ENCODE peak calls at places on chromosomes 13 and 19, in four cellular contexts. U is OCI-LY7, Q is GM23338, P is K562. C is an unnamed sample. For H3K79me2, the result is how much of the 10 kb centered on the place peaks cover.

GRCh38 chr19:41541990-41542584 is 33.9 kb upstream of the CEACAM21 start:
- DNase-seq in U (peak), Q (peak), P (peak), C (no peak)

GRCh38 chr19:48844472-48844871 is 8.2 kb upstream of the HSD17B14 start:
- DNase-seq in U (no peak), Q (peak), P (peak), C (no peak)

GRCh38 chr19:47499863-47500830 is 14.7 kb downstream of the NAPA start:
- DNase-seq in U (no peak), Q (peak), P (no peak), C (no peak)

GRCh38 chr19:15684828-15685227 is 11.9 kb downstream of the CYP4F12 start:
- DNase-seq in U (no peak), Q (no peak), P (peak), C (no peak)

GRCh38 chr13:24670927-24671326 is 9.3 kb upstream of the ATP12A start:
- DNase-seq in U (peak), Q (peak), P (peak), C (no peak)

GRCh38 chr13:67515895-67516294 is 285.8 kb upstream of the PCDH9 start:
- DNase-seq in U (no peak), Q (no peak), P (no peak), C (no peak)

GRCh38 chr13:32334676-32335075 is 19.4 kb downstream of the BRCA2 start:
- DNase-seq in U (no peak), Q (no peak), P (no peak), C (no peak)

GRCh38 chr13:110397445-110397844 is 90.4 kb downstream of the COL4A2 start:
- DNase-seq in U (no peak), Q (no peak), P (no peak), C (no peak)

GRCh38 chr19:15091918-15092753 is 10.1 kb downstream of the OR1I1 start:
- DNase-seq in U (peak), Q (peak), P (peak), C (no peak)

GRCh38 chr19:52094526-52094925 is 1.0 kb downstream of the ZNF841 start:
- DNase-seq in U (no peak), Q (no peak), P (no peak), C (no peak)

GRCh38 chr13:48595330-48596127 is 58.2 kb upstream of the CYSLTR2 start:
- DNase-seq in U (peak), Q (peak), P (peak), C (no peak)

GRCh38 chr13:48493076-48493765 is 39.7 kb downstream of the RCBTB2 start:
- DNase-seq in U (peak), Q (no peak), P (no peak), C (no peak)

GRCh38 chr19:40684280-40684679 is 6.2 kb downstream of the NUMBL start:
- DNase-seq in U (no peak), Q (no peak), P (no peak), C (no peak)

GRCh38 chr13:51502206-51502651 is 49.4 kb upstream of the INTS6 start:
- DNase-seq in U (no peak), Q (no peak), P (no peak), C (no peak)

GRCh38 chr13:99434258-99434788 is 66.9 kb upstream of the TM9SF2 start:
- DNase-seq in U (no peak), Q (peak), P (peak), C (no peak)

GRCh38 chr19:45800009-45800553 is 7.4 kb upstream of the DMWD start:
- DNase-seq in U (no peak), Q (no peak), P (no peak), C (no peak)

GRCh38 chr13:91087276-91087675 is 260.2 kb upstream of the MIR17HG start:
- DNase-seq in U (no peak), Q (no peak), P (no peak), C (no peak)

GRCh38 chr13:46516624-46517318 is 36.2 kb upstream of the LRCH1 start:
- DNase-seq in U (no peak), Q (peak), P (no peak), C (no peak)

GRCh38 chr13:89150362-89150761 is 1479.2 kb downstream of the SLITRK5 start:
- DNase-seq in U (no peak), Q (no peak), P (no peak), C (no peak)

GRCh38 chr19:32287811-32288227 is 57.6 kb upstream of the ZNF507 start:
- DNase-seq in U (peak), Q (peak), P (peak), C (no peak)

GRCh38 chr19:56217039-56217949 is 15.2 kb downstream of the ZSCAN5C start:
- DNase-seq in U (no peak), Q (peak), P (no peak), C (peak)

GRCh38 chr13:42272115-42272756 is at the start of gene AKAP11:
- DNase-seq in U (peak), Q (peak), P (no peak), C (no peak)

GRCh38 chr19:5826531-5827341 is 12.8 kb downstream of the FUT6 start:
- DNase-seq in U (peak), Q (peak), P (no peak), C (no peak)

GRCh38 chr19:16342002-16342715 is 17.5 kb downstream of the KLF2 start:
- DNase-seq in U (peak), Q (no peak), P (no peak), C (no peak)

GRCh38 chr13:28705734-28706133 is 13.0 kb downstream of the SLC46A3 start:
- DNase-seq in U (no peak), Q (no peak), P (no peak), C (no peak)

GRCh38 chr19:584240-585001 is 5.3 kb upstream of the HCN2 start:
- DNase-seq in U (peak), Q (peak), P (peak), C (no peak)

GRCh38 chr13:111480976-111481375 is 160.5 kb downstream of the TEX29 start:
- DNase-seq in U (no peak), Q (no peak), P (no peak), C (no peak)

GRCh38 chr13:110426745-110427144 is 119.7 kb downstream of the COL4A2 start:
- DNase-seq in U (no peak), Q (no peak), P (no peak), C (no peak)

GRCh38 chr13:80716610-80717081 is 375.7 kb upstream of the SPRY2 start:
- DNase-seq in U (no peak), Q (peak), P (no peak), C (no peak)

GRCh38 chr19:52585101-52585500 is 15.0 kb downstream of the ZNF701 start:
- DNase-seq in U (no peak), Q (peak), P (no peak), C (no peak)

GRCh38 chr19:10389863-10390262 is 9.5 kb upstream of the TYK2 start:
- DNase-seq in U (no peak), Q (peak), P (no peak), C (no peak)

GRCh38 chr19:2611483-2612464 is 90.7 kb downstream of the GNG7 start:
- DNase-seq in U (peak), Q (no peak), P (no peak), C (no peak)

GRCh38 chr19:2610637-2611482 is 91.6 kb downstream of the GNG7 start:
- DNase-seq in U (peak), Q (peak), P (peak), C (no peak)

GRCh38 chr19:2608602-2608922 is 93.9 kb downstream of the GNG7 start:
- DNase-seq in U (no peak), Q (no peak), P (no peak), C (no peak)

GRCh38 chr19:2607712-2608601 is 94.5 kb downstream of the GNG7 start:
- DNase-seq in U (no peak), Q (no peak), P (no peak), C (no peak)

DNA sequence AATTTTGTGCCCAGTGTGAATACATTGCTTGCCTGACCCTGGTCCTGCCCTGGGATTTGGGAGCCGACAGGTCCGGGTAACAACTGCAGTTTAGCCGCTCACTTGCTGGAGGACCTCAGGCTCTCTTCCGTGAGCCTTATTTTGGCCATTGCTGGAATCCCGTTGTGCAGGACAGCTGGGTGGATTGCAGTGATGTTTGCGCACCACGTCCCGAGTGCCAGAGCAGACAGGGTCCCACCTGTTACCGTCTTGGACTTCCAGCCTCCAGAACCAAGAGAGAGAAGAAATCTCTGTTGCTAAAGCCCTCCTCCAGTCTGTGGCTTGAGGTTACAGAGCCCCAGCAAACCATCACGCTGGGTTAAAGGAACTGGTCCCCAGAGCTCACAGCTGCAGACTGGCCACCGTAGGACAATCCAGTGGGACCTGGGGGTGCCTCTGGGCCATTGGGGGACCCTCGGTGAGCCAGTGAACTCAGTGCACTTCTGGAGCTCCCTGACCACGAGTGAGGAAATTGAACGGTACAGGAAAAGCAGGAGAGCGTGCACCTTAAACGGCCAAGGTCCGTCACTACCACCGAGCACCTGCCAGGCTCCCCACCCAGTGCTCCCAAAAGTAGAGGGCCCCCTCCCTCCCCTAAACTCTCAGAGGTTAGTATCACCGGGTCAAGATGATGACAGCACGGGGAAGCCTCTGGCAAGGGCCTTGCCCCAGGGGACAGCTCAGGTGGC is 92.9 kb downstream of the GNG7 start:
- DNase-seq in U (no peak), Q (peak), P (no peak), C (no peak)
- H3K4me2 ChIP-seq in U (peak), Q (no peak), P (no peak), C (no peak)

GRCh38 chr19:58305932-58306323 is 751 bp downstream of the ERVK3-1 start:
- DNase-seq in U (no peak), Q (no peak), P (no peak), C (no peak)
- H3K79me2 ChIP-seq in U (under half), Q (under half), P (under half), C (under half)

GRCh38 chr13:102582256-102582655 is 14.5 kb upstream of the TPP2 start:
- DNase-seq in U (no peak), Q (no peak), P (no peak), C (no peak)
- H3K4me2 ChIP-seq in U (no peak), Q (no peak), P (no peak), C (no peak)

GRCh38 chr19:18733196-18733647 is 49.7 kb downstream of the CRTC1 start:
- DNase-seq in U (no peak), Q (no peak), P (no peak), C (no peak)

GRCh38 chr19:18736415-18737336 is 53.2 kb downstream of the CRTC1 start:
- DNase-seq in U (no peak), Q (no peak), P (no peak), C (no peak)

GRCh38 chr19:18735752-18736151 is 52.3 kb downstream of the CRTC1 start:
- DNase-seq in U (no peak), Q (no peak), P (no peak), C (no peak)

GRCh38 chr19:18737337-18737953 is 53.7 kb downstream of the COMP start:
- DNase-seq in U (no peak), Q (no peak), P (no peak), C (no peak)

DNA sequence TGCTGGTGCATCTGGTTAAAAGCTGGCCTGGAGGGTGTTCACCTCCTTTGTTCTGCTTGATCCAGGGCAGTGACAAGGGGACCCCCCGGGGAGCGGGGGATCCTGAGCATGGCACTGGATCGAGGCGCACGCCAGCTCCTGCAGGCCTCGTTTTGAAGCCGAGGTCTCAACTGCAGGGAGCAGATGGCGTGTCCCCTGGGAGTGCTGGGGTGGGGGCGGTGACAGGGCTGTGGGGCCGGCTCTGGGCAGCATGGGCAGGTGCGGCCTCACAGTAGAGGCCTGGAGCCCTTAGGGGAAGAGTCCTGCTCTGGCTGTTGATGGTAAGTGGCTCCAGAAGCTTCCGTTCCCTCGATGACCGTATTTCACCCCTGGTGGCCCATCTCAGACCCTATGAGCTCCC is 51.8 kb downstream of the CRTC1 start:
- DNase-seq in U (no peak), Q (no peak), P (no peak), C (no peak)
- H3K79me2 ChIP-seq in U (under half), Q (under half), P (under half), C (under half)

DNA sequence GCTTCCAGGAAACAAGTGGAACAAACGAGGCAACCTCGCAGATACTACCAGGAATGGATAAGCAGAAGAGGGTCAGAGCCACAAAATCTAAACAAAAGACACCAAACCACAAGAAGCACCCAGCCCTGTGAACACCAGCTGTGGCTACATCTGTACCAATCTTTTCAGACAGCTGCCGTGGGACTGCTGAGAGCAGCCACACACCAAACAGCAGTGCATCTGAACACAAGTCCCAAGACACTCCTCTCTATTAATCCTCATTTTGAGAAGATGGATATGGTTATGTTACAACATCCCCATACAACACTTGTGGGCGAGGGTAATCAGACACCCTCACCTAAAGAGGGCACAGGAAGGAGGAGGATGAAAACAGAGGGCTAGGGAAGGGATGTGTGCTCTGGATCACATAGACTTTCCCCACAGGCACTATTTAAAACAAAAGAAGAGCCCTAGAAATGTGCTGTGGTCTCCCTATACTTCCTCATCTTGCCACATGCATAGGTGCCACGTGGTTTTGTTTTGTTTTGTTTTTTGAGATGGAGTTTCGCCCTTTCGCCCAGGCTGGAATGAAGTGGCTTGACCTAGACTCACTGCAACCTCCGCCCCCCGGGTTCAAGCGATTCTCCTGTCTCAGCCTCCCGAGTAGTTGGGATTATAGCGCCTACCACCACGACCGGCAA is 41.6 kb upstream of the ZNF14 start:
- DNase-seq in U (peak), Q (no peak), P (no peak), C (no peak)
- H3K4me2 ChIP-seq in U (no peak), Q (no peak), P (no peak), C (no peak)

GRCh38 chr19:1591421-1592022 is 1.1 kb downstream of the MBD3 start:
- DNase-seq in U (peak), Q (no peak), P (peak), C (no peak)

GRCh38 chr19:1592755-1593628 is at the start of gene MBD3:
- DNase-seq in U (peak), Q (peak), P (peak), C (peak)

GRCh38 chr19:1587872-1588271 is 4.8 kb downstream of the MBD3 start:
- DNase-seq in U (no peak), Q (no peak), P (no peak), C (no peak)

GRCh38 chr19:1590641-1591397 is 1.8 kb downstream of the MBD3 start:
- DNase-seq in U (peak), Q (peak), P (peak), C (no peak)

DNA sequence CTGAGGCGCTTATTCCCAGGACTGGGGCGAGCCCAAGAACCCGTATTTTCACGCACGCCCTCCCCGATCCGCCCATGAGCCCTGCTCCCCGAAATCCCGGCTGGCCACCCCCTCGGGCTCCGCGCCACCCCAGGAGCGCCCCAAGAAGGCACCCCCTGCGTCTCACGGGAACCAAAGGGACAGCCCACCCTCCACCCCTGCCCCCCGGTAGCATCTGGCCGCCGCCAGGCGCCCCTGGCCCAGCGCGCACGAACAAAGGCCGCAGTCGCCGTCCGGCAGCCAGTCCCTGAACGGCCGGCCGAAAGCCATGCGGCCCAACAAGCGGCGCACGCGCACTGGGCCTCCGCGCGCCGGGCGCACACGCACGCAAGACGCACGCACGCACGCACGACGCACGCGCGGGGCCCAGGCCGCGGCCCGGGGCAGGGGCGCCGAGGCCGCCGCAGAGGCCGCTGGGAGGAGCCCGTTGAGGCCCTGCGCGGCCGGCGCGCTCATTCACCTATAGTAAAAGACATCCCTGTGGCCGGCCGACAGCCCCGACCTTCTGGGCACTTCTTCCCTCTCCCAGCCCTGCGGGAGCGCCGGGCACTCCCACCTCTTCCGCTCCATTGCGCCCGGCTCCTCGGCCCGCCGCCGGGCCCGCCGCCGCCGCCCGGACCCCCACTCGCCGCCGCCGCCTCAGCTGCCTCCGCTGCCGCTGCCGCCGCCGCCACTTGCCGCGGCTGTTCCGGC is 476 bp downstream of the MBD3 start:
- DNase-seq in U (peak), Q (peak), P (peak), C (peak)
- H3K79me2 ChIP-seq in U (under half), Q (under half), P (under half), C (under half)

DNA sequence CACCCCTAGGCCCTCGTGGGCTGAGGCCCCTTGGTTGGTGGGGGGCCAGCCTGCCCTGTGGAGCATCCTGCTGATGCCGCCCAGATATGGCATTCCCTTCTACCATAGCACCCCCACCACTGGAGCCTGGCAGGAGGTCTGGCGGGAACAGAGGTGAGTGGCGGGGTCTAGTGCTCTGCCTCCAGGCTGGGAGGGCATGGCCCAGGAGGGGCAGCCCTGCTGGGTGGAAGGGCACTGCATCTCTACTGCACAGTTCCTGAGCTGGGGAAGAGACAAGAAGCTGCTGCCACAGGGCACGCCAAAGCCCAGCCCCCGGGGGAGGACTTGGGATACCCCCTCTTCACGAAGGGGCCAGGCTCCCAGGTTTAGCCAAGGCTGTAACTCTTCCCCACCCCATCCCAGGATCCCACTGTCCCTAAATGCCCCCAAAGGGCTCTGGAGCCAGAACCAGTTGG is 2.4 kb upstream of the KMT2B start:
- DNase-seq in U (no peak), Q (no peak), P (no peak), C (no peak)
- H3K4me2 ChIP-seq in U (peak), Q (peak), P (no peak), C (peak)

DNA sequence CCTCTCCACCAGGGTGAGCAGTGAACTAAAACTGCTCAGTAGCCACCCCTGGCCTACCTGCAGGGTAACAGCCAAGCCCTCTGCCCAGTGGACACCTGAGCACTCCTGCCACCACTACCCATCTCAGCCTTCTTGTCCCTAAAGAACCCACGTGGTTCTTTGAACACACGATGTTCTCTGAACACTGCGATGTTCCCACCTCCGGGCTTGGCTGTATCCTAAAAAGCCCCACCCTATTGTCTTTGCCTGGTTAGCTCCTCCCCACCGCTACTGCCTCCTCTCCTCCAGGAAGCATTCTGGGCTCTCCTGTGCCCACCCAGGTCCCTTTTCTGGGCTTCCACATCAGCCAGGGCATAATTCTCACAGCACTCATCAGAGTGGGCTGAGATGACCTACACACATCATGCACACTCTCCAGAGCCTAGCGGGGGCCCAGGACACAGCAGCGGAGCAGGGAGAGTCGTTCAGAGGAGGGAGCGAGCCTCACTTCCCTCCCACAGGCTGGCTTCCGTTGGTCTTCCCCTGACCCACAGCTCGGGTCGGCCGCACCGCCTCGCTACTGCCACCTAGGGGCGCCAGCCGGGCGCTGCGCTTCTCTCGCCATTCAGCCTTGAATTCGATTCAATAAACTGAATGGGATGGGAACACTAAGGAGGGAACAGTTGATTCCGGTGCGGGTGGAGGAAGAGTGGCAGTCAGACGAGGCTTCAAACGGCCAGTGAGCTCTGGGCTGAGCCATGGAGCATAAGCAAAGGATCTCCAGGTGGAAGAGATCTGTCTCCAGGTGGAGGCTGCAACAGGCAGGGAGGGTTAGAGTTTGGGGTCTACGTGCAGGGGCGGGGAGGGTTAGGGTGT is 3.2 kb downstream of the ELAVL1 start:
- DNase-seq in U (peak), Q (peak), P (peak), C (no peak)
- H3K79me2 ChIP-seq in U (half or more), Q (half or more), P (half or more), C (half or more)

C was measured in keratinocyte.